ENCODE peak calls at places on chromosome 15, in five cellular contexts. F is A549, N is HepG2, Z is lower lobe of right lung, C is stomach. V is an unnamed sample.
A peak's percentile ranks its signal among the peaks of the same experiment; 100 is the strongest.

GRCh38 chr15:31489801-31490646 is 163.4 kb downstream of the KLF13 start:
- DNase-seq in Z (no peak), F (peak; percentile 87), C (peak; percentile 60), N (peak; percentile 30), V (peak; percentile 75)

GRCh38 chr15:93031103-93031464 is 57.9 kb downstream of the RGMA start:
- DNase-seq in Z (no peak), C (peak; percentile 23), N (no peak), F (no peak), V (no peak)

GRCh38 chr15:77870195-77871065 is 207.1 kb downstream of the TBC1D2B start:
- DNase-seq in N (peak; percentile 50), C (peak; percentile 76), Z (peak; percentile 60), F (peak; percentile 73), V (peak; percentile 95)

GRCh38 chr15:85485956-85486567 is 105.7 kb downstream of the AKAP13 start:
- DNase-seq in F (peak; percentile 72), Z (no peak), N (peak; percentile 75), C (peak; percentile 53), V (peak; percentile 76)

GRCh38 chr15:73767794-73768501 is 14.8 kb upstream of the INSYN1 start:
- DNase-seq in N (no peak), C (no peak), F (no peak), Z (peak; percentile 12), V (peak; percentile 80)

GRCh38 chr15:80367094-80367493 is 37.1 kb upstream of the ARNT2 start:
- DNase-seq in F (peak; percentile 24), C (no peak), Z (no peak), N (peak; percentile 3), V (peak; percentile 87)

GRCh38 chr15:48149858-48150257 is 28.2 kb downstream of the MYEF2 start:
- DNase-seq in C (no peak), F (no peak), Z (no peak), N (no peak), V (no peak)

GRCh38 chr15:25333049-25333448 is 105.8 kb downstream of the UBE3A start:
- DNase-seq in N (no peak), Z (no peak), C (no peak), F (no peak), V (no peak)

GRCh38 chr15:62672268-62672667 is 370.3 kb upstream of the TPM1 start:
- DNase-seq in F (no peak), Z (no peak), C (no peak), N (no peak), V (no peak)

GRCh38 chr15:96497951-96498350 is 167.5 kb downstream of the NR2F2 start:
- DNase-seq in F (no peak), N (no peak), C (no peak), Z (no peak), V (no peak)

GRCh38 chr15:67607329-67607728 is 64.8 kb downstream of the MAP2K5 start:
- DNase-seq in F (no peak), C (no peak), Z (no peak), N (no peak), V (no peak)

GRCh38 chr15:55277116-55277564 is 12.5 kb downstream of the RAB27A start:
- DNase-seq in F (no peak), Z (no peak), C (no peak), N (no peak), V (no peak)

GRCh38 chr15:64046347-64047153 is at the start of gene DAPK2:
- DNase-seq in N (peak; percentile 27), Z (peak; percentile 85), C (peak; percentile 85), F (peak; percentile 98), V (peak; percentile 90)

GRCh38 chr15:100133001-100133400 is 208.8 kb downstream of the ADAMTS17 start:
- DNase-seq in Z (no peak), F (no peak), C (no peak), N (no peak), V (peak; percentile 67)

GRCh38 chr15:74127954-74128784 is 2.2 kb upstream of the ISLR2 start:
- DNase-seq in N (no peak), Z (no peak), C (no peak), F (no peak), V (peak; percentile 76)

GRCh38 chr15:74385442-74386132 is 18.1 kb upstream of the CYP11A1 start:
- DNase-seq in Z (peak; percentile 32), C (no peak), F (no peak), N (no peak), V (no peak)

GRCh38 chr15:91982401-91982800 is 128.9 kb downstream of the SLCO3A1 start:
- DNase-seq in F (no peak), C (no peak), N (no peak), Z (no peak), V (no peak)

GRCh38 chr15:41996376-41996775 is 24.0 kb upstream of the EHD4 start:
- DNase-seq in F (no peak), Z (no peak), N (no peak), C (no peak), V (no peak)

GRCh38 chr15:90062023-90062728 is 40.1 kb downstream of the IDH2 start:
- DNase-seq in F (no peak), Z (peak; percentile 84), C (peak; percentile 83), N (no peak), V (peak; percentile 94)

GRCh38 chr15:75202251-75203016 is 752 bp downstream of the C15orf39 start:
- DNase-seq in C (peak; percentile 85), F (peak; percentile 80), N (peak; percentile 38), Z (peak; percentile 91), V (peak; percentile 82)

GRCh38 chr15:67329984-67330733 is 75.6 kb downstream of the IQCH start:
- DNase-seq in N (no peak), Z (no peak), F (no peak), C (no peak), V (no peak)

GRCh38 chr15:45118131-45118588 is 4.0 kb downstream of the DUOXA2 start:
- DNase-seq in C (peak; percentile 92), F (peak; percentile 85), Z (peak; percentile 86), N (peak; percentile 85), V (peak; percentile 97)

GRCh38 chr15:43920815-43921214 is 94.0 kb downstream of the WDR76 start:
- DNase-seq in N (no peak), Z (no peak), F (no peak), C (no peak), V (peak; percentile 60)

GRCh38 chr15:67722418-67722817 is 102.9 kb upstream of the SKOR1 start:
- DNase-seq in F (no peak), N (no peak), Z (no peak), C (no peak), V (no peak)

GRCh38 chr15:45181491-45182285 is 6.1 kb downstream of the SHF start:
- DNase-seq in Z (no peak), C (no peak), F (no peak), N (no peak), V (peak; percentile 44)

GRCh38 chr15:60384526-60385127 is 13.2 kb downstream of the ANXA2 start:
- DNase-seq in C (no peak), F (no peak), N (no peak), Z (no peak), V (no peak)

DNA sequence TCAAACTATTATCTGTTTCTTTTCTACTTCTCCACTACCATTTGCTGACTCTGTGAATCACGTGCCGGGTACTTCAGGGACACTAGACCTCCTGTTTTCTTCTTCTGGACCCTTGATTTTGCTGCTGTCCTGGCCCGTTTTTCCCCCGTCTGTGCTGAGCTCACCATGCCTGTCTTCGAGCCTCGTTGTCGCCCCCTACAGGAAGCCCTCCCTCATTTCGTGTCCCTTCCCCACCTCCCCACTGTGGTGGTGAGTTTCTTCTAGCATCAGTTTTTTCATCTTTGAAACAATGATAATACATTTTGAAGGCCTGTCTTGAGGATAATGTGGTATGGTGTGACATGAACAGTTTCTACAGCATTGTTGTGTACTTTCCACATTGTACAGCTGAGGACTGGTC is 12.8 kb downstream of the GABRG3 start:
- DNase-seq in C (no peak), F (no peak), Z (no peak), N (no peak), V (peak; percentile 77)
- TF ChIP-seq CTCF in C (no peak), F (no peak), Z (no peak), N (no peak), V (peak; percentile 69)

DNA sequence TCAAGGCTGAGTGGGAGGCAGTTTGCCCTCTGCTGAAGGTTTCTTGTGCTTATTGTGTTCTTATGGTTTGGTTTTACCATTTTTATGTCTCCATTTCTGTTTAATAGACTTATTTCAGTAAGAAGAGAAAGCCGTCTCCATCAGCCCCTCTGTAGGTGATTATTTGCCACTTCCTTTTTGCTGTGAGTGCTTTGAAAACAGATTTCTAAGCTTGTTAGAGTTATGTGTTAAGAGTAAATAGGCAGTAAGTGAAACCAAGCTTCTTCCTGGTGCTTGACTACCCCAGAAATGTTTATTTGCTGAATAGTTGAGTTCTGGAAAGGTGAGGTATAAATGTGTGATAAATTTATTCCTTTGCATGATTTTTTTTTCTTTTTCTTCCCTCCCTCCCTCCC is 146.9 kb downstream of the PGPEP1L start:
- DNase-seq in F (no peak), Z (no peak), C (no peak), N (no peak), V (no peak)
- H3K4me3 ChIP-seq in F (no peak overlapping the region), Z (no peak overlapping the region), C (no peak overlapping the region), N (no peak overlapping the region), V (no peak overlapping the region)

DNA sequence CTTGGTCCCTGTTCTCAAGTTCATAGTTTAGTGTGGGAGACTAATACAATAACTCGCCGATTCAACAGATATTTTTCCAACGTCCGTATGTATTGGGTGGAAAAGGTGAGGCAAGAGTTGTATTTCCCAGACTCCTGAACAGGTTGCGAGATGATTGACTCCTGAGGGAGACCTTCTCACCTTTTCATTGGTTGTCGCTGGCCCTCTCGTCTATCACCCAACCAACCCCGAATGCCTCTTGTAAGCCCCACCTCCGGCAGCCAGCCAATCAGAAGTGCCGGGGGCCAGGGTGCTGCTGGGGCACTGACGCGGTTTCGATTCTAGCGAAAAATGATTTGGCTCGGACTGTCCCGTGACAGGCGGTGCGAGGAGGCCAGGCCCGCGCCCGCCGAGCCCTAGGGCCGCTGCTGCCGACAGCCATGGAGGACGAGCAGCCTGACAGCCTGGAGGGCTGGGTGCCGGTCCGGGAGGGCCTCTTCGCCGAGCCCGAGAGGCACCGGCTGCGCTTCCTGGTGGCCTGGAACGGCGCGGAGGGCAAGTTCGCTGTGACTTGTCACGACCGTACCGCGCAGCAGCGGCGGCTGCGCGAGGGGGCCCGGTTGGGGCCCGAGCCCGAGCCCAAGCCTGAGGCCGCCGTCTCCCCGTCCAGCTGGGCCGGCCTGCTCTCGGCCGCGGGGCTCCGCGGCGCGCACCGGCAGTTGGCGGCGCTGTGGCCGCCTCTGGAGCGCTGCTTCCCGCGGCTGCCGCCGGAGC is at the start of gene WHAMM:
- DNase-seq in F (peak; percentile 99), N (peak; percentile 98), Z (peak; percentile 97), C (peak; percentile 99), V (peak; percentile 98)
- TF ChIP-seq CTCF in F (peak; percentile 56), N (peak; percentile 24), Z (no peak), C (no peak), V (peak; percentile 48)

DNA sequence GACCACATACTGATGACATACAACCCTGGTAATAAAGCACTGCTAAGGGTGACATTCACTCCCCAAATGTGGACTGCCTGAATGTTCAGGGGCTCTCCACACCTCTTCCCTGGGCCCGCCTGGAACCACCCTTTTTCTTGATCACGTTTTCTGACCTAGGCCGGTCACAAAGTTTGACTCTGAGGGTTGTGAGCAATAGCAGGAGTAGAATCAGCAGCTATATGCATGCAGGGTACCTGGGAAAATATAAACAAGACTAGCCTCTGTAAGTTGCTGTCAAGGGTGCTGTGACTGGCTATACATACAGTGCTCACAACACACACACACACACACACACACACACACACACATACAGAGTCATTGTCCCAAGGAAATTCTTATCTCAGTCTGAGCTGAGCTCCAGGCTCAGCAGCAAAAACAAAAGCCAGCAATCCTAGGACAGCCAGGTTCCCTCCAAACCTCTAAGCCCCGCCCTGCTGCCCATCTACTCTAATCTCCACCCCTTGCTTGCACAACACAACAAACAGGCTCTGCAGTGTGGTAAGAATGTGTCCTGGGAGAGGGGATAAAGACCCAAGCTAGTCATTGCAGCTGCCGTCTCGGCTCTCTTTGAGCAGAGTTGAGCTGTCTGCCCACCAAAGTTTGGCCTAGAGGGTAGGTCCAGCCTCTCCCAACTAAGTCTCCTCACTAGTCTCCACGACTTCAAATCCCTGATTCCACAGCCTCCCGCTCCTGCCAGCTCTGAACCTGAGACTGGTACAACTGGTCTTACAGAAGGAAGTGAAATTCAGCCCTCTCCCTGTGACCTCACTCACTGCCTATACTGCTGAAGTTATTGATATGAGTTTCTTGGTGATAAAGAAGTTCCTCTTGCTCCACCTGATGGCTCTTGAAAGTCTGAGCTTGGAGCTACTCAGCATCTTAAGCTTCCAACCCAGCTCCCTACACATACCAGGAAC is 2.2 kb downstream of the BMF start:
- DNase-seq in Z (peak; percentile 85), C (peak; percentile 83), F (peak; percentile 54), N (peak; percentile 95), V (peak; percentile 95)
- H3K4me3 ChIP-seq in Z (peak overlapping the region; percentile 30), C (no peak overlapping the region), F (no peak overlapping the region), N (peak overlapping the region; percentile 86), V (peak overlapping the region; percentile 94)

V was measured in endodermal cell.